ENCODE peak calls at places on chromosomes 5 and 9, in six cellular contexts. One of them, this sample, is unnamed.

GRCh38 chr5:172245046-172245445 is 38.5 kb downstream of the UBTD2 start:
- DNase-seq in tibial artery: no peak
- DNase-seq in heart right ventricle: no peak
- DNase-seq in brain microvascular endothelial cell: no peak
- DNase-seq in A549: no peak
- DNase-seq in nephron progenitor cell: no peak
- DNase-seq in this sample: no peak

GRCh38 chr5:16687898-16688297 is 71.1 kb upstream of the RETREG1 start:
- DNase-seq in heart right ventricle: no peak
- DNase-seq in nephron progenitor cell: no peak
- DNase-seq in tibial artery: no peak
- DNase-seq in A549: no peak
- DNase-seq in brain microvascular endothelial cell: no peak
- DNase-seq in this sample: no peak

GRCh38 chr5:165039748-165040147 is 1534.3 kb downstream of the MAT2B start:
- DNase-seq in tibial artery: no peak
- DNase-seq in heart right ventricle: no peak
- DNase-seq in A549: no peak
- DNase-seq in nephron progenitor cell: no peak
- DNase-seq in brain microvascular endothelial cell: no peak
- DNase-seq in this sample: no peak

GRCh38 chr9:16873131-16873787 is 2.8 kb upstream of the BNC2 start:
- DNase-seq in heart right ventricle: no peak
- DNase-seq in nephron progenitor cell: no peak
- DNase-seq in A549: no peak
- DNase-seq in tibial artery: no peak
- DNase-seq in brain microvascular endothelial cell: no peak
- DNase-seq in this sample: no peak

GRCh38 chr9:128214571-128215490 is 11.7 kb downstream of the DNM1 start:
- DNase-seq in nephron progenitor cell: no peak
- DNase-seq in A549: no peak
- DNase-seq in tibial artery: no peak
- DNase-seq in brain microvascular endothelial cell: no peak
- DNase-seq in heart right ventricle: no peak
- DNase-seq in this sample: no peak

GRCh38 chr5:121315786-121316185 is 535.9 kb upstream of the FTMT start:
- DNase-seq in brain microvascular endothelial cell: no peak
- DNase-seq in A549: no peak
- DNase-seq in tibial artery: no peak
- DNase-seq in heart right ventricle: no peak
- DNase-seq in nephron progenitor cell: no peak
- DNase-seq in this sample: no peak

GRCh38 chr5:125277494-125278154 is 531.2 kb upstream of the ZNF608 start:
- DNase-seq in heart right ventricle: no peak
- DNase-seq in brain microvascular endothelial cell: peak; percentile 85
- DNase-seq in tibial artery: no peak
- DNase-seq in nephron progenitor cell: no peak
- DNase-seq in A549: peak; percentile 62
- DNase-seq in this sample: no peak

GRCh38 chr5:132389453-132390286 is 20.2 kb downstream of the SLC22A5 start:
- DNase-seq in heart right ventricle: no peak
- DNase-seq in brain microvascular endothelial cell: peak; percentile 98
- DNase-seq in tibial artery: peak; percentile 88
- DNase-seq in nephron progenitor cell: no peak
- DNase-seq in A549: peak; percentile 96
- DNase-seq in this sample: no peak

GRCh38 chr9:128899566-128900322 is 17.8 kb downstream of the LRRC8A start:
- DNase-seq in brain microvascular endothelial cell: no peak
- DNase-seq in A549: no peak
- DNase-seq in heart right ventricle: no peak
- DNase-seq in tibial artery: no peak
- DNase-seq in nephron progenitor cell: no peak
- DNase-seq in this sample: no peak

GRCh38 chr9:100020121-100020780 is 78.5 kb downstream of the ERP44 start:
- DNase-seq in heart right ventricle: no peak
- DNase-seq in A549: no peak
- DNase-seq in nephron progenitor cell: no peak
- DNase-seq in tibial artery: no peak
- DNase-seq in brain microvascular endothelial cell: peak; percentile 20
- DNase-seq in this sample: no peak

GRCh38 chr5:522899-523657 is 1.2 kb downstream of the SLC9A3 start:
- DNase-seq in brain microvascular endothelial cell: no peak
- DNase-seq in A549: peak; percentile 35
- DNase-seq in nephron progenitor cell: no peak
- DNase-seq in tibial artery: no peak
- DNase-seq in heart right ventricle: no peak
- DNase-seq in this sample: no peak

GRCh38 chr9:33619666-33620404 is 95.8 kb downstream of the ANKRD18B start:
- DNase-seq in tibial artery: no peak
- DNase-seq in brain microvascular endothelial cell: peak; percentile 72
- DNase-seq in nephron progenitor cell: no peak
- DNase-seq in A549: peak; percentile 46
- DNase-seq in heart right ventricle: no peak
- DNase-seq in this sample: no peak

GRCh38 chr5:16886793-16887345 is 49.2 kb downstream of the MYO10 start:
- DNase-seq in heart right ventricle: no peak
- DNase-seq in A549: no peak
- DNase-seq in brain microvascular endothelial cell: no peak
- DNase-seq in tibial artery: no peak
- DNase-seq in nephron progenitor cell: no peak
- DNase-seq in this sample: no peak

GRCh38 chr5:148840531-148840930 is 14.1 kb downstream of the ADRB2 start:
- DNase-seq in heart right ventricle: no peak
- DNase-seq in nephron progenitor cell: no peak
- DNase-seq in tibial artery: no peak
- DNase-seq in A549: no peak
- DNase-seq in brain microvascular endothelial cell: no peak
- DNase-seq in this sample: no peak

GRCh38 chr5:108858959-108859358 is 111.3 kb downstream of the FER start:
- DNase-seq in nephron progenitor cell: no peak
- DNase-seq in brain microvascular endothelial cell: peak; percentile 8
- DNase-seq in heart right ventricle: no peak
- DNase-seq in tibial artery: no peak
- DNase-seq in A549: no peak
- DNase-seq in this sample: no peak

GRCh38 chr9:16278420-16278999 is 592.0 kb downstream of the BNC2 start:
- DNase-seq in heart right ventricle: no peak
- DNase-seq in nephron progenitor cell: no peak
- DNase-seq in A549: no peak
- DNase-seq in brain microvascular endothelial cell: no peak
- DNase-seq in tibial artery: no peak
- DNase-seq in this sample: no peak

GRCh38 chr5:170597109-170597741 is 93.4 kb downstream of the KCNIP1 start:
- DNase-seq in nephron progenitor cell: no peak
- DNase-seq in tibial artery: no peak
- DNase-seq in brain microvascular endothelial cell: peak; percentile 65
- DNase-seq in A549: no peak
- DNase-seq in heart right ventricle: no peak
- DNase-seq in this sample: no peak

GRCh38 chr5:142866563-142867275 is 96.5 kb downstream of the ARHGAP26 start:
- DNase-seq in brain microvascular endothelial cell: peak; percentile 86
- DNase-seq in tibial artery: no peak
- DNase-seq in A549: peak; percentile 85
- DNase-seq in heart right ventricle: no peak
- DNase-seq in nephron progenitor cell: peak; percentile 24
- DNase-seq in this sample: no peak

GRCh38 chr5:138469540-138470321 is 4.5 kb downstream of the EGR1 start:
- DNase-seq in A549: peak; percentile 35
- DNase-seq in brain microvascular endothelial cell: peak; percentile 52
- DNase-seq in nephron progenitor cell: no peak
- DNase-seq in tibial artery: no peak
- DNase-seq in heart right ventricle: no peak
- DNase-seq in this sample: no peak

GRCh38 chr5:143843461-143843860 is 31.5 kb downstream of the HMHB1 start:
- DNase-seq in A549: no peak
- DNase-seq in tibial artery: no peak
- DNase-seq in heart right ventricle: no peak
- DNase-seq in brain microvascular endothelial cell: no peak
- DNase-seq in nephron progenitor cell: no peak
- DNase-seq in this sample: no peak

GRCh38 chr5:147348046-147348445 is 113.2 kb downstream of the STK32A start:
- DNase-seq in tibial artery: no peak
- DNase-seq in heart right ventricle: no peak
- DNase-seq in A549: no peak
- DNase-seq in brain microvascular endothelial cell: no peak
- DNase-seq in nephron progenitor cell: no peak
- DNase-seq in this sample: no peak

GRCh38 chr5:83760579-83760978 is 39.9 kb upstream of the HAPLN1 start:
- DNase-seq in nephron progenitor cell: no peak
- DNase-seq in tibial artery: no peak
- DNase-seq in brain microvascular endothelial cell: no peak
- DNase-seq in heart right ventricle: no peak
- DNase-seq in A549: no peak
- DNase-seq in this sample: no peak

GRCh38 chr5:149175346-149176113 is 34.2 kb downstream of the ABLIM3 start:
- DNase-seq in brain microvascular endothelial cell: no peak
- DNase-seq in heart right ventricle: peak; percentile 75
- DNase-seq in A549: no peak
- DNase-seq in tibial artery: peak; percentile 81
- DNase-seq in nephron progenitor cell: no peak
- DNase-seq in this sample: no peak

GRCh38 chr9:2448193-2448738 is 173.3 kb upstream of the VLDLR start:
- DNase-seq in tibial artery: no peak
- DNase-seq in brain microvascular endothelial cell: no peak
- DNase-seq in A549: no peak
- DNase-seq in heart right ventricle: no peak
- DNase-seq in nephron progenitor cell: no peak
- DNase-seq in this sample: no peak

GRCh38 chr5:66989286-66989685 is 207.3 kb downstream of the CD180 start:
- DNase-seq in tibial artery: no peak
- DNase-seq in nephron progenitor cell: no peak
- DNase-seq in brain microvascular endothelial cell: peak; percentile 62
- DNase-seq in A549: no peak
- DNase-seq in heart right ventricle: no peak
- DNase-seq in this sample: no peak

GRCh38 chr5:143896981-143897380 is 85.0 kb downstream of the HMHB1 start:
- DNase-seq in tibial artery: no peak
- DNase-seq in nephron progenitor cell: no peak
- DNase-seq in A549: no peak
- DNase-seq in heart right ventricle: no peak
- DNase-seq in brain microvascular endothelial cell: peak; percentile 77
- DNase-seq in this sample: no peak

GRCh38 chr5:94433393-94434149 is 184.8 kb downstream of the KIAA0825 start:
- DNase-seq in nephron progenitor cell: no peak
- DNase-seq in brain microvascular endothelial cell: peak; percentile 13
- DNase-seq in A549: no peak
- DNase-seq in tibial artery: no peak
- DNase-seq in heart right ventricle: no peak
- DNase-seq in this sample: peak; percentile 69

GRCh38 chr5:61840354-61840753 is 465.7 kb upstream of the KIF2A start:
- DNase-seq in A549: no peak
- DNase-seq in brain microvascular endothelial cell: peak; percentile 62
- DNase-seq in tibial artery: no peak
- DNase-seq in heart right ventricle: no peak
- DNase-seq in nephron progenitor cell: no peak
- DNase-seq in this sample: no peak

GRCh38 chr5:117497626-117498025 is 923.0 kb upstream of the SEMA6A start:
- DNase-seq in heart right ventricle: no peak
- DNase-seq in nephron progenitor cell: no peak
- DNase-seq in brain microvascular endothelial cell: no peak
- DNase-seq in tibial artery: no peak
- DNase-seq in A549: no peak
- DNase-seq in this sample: no peak

DNA sequence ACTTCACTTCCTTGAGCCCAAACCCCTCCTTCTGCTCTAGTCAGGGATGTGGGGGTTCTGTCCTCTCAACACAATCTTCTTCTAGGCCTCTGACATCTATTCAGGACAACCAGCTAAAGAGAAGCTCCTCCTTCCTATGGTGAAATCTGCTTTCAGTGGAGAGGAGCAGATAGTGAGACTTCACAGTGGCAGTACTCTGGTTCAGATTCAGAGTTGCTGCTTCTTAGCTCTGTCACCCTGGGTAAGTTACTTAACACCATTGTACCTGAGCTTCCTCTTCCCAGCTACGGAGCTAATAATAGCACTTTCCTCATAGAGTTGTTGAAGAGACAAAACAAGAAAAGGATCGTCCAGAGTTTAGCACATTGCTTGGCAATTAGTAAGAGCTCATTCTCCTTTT is 77.3 kb upstream of the LARP1 start:
- DNase-seq in brain microvascular endothelial cell: no peak
- DNase-seq in A549: no peak
- DNase-seq in nephron progenitor cell: no peak
- DNase-seq in heart right ventricle: no peak
- DNase-seq in tibial artery: no peak
- DNase-seq in this sample: no peak
- TF ChIP-seq CTCF in brain microvascular endothelial cell: no peak
- TF ChIP-seq CTCF in A549: no peak
- TF ChIP-seq CTCF in nephron progenitor cell: no peak
- TF ChIP-seq CTCF in heart right ventricle: no peak
- TF ChIP-seq CTCF in tibial artery: no peak
- TF ChIP-seq CTCF in this sample: no peak

GRCh38 chr5:177446184-177447065 is at the start of gene PRR7:
- DNase-seq in heart right ventricle: peak; percentile 64
- DNase-seq in nephron progenitor cell: peak; percentile 75
- DNase-seq in tibial artery: no peak
- DNase-seq in brain microvascular endothelial cell: peak; percentile 52
- DNase-seq in A549: peak; percentile 85
- DNase-seq in this sample: no peak
- TF ChIP-seq CTCF in heart right ventricle: no peak
- TF ChIP-seq CTCF in nephron progenitor cell: no peak
- TF ChIP-seq CTCF in tibial artery: no peak
- TF ChIP-seq CTCF in brain microvascular endothelial cell: peak; percentile 13
- TF ChIP-seq CTCF in A549: no peak
- TF ChIP-seq CTCF in this sample: no peak

DNA sequence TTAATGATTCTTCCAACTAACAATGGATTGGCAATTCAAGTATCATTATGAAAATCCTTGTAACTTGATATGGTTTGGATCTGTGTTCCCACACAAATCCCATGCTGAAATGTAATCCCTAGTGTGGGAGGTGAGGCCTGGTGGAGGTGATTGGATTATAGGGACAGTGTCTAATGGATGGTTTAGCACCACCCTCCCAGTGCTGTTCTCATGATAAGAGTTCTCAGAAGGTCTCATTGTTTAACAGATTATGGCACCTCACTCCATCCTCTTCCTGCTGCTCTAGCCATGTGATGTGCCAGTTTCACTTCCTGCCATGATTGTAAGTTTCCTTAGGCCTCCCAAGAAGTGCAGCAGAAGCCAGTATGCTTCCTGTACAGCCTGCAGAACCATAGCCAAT is 1116.2 kb upstream of the EDIL3 start:
- DNase-seq in tibial artery: no peak
- DNase-seq in A549: no peak
- DNase-seq in brain microvascular endothelial cell: no peak
- DNase-seq in nephron progenitor cell: no peak
- DNase-seq in heart right ventricle: no peak
- DNase-seq in this sample: no peak
- TF ChIP-seq CTCF in tibial artery: no peak
- TF ChIP-seq CTCF in A549: no peak
- TF ChIP-seq CTCF in brain microvascular endothelial cell: no peak
- TF ChIP-seq CTCF in nephron progenitor cell: no peak
- TF ChIP-seq CTCF in heart right ventricle: no peak
- TF ChIP-seq CTCF in this sample: no peak

DNA sequence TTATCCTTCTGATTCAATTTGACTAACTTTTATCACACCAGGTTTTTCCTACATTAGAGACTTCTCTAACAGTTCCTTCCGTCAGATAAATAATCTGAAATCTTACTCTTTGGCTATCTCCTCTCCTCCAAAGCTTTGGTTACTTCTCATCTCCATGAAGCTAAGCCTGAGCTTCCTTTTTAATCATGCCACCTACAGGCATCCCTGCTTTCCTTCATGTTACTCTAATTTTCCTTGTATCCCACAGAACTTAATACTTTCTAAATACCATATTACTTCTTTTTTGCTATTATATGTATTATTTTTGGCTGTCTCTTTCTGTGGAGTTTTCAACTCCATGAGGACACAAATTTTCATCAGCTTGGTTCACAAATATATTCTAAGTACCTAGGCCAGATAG is 49.7 kb downstream of the C9 start:
- DNase-seq in tibial artery: no peak
- DNase-seq in brain microvascular endothelial cell: no peak
- DNase-seq in A549: no peak
- DNase-seq in heart right ventricle: no peak
- DNase-seq in nephron progenitor cell: no peak
- DNase-seq in this sample: no peak
- TF ChIP-seq CTCF in tibial artery: no peak
- TF ChIP-seq CTCF in brain microvascular endothelial cell: peak; percentile 0
- TF ChIP-seq CTCF in A549: no peak
- TF ChIP-seq CTCF in heart right ventricle: no peak
- TF ChIP-seq CTCF in nephron progenitor cell: no peak
- TF ChIP-seq CTCF in this sample: no peak

This sample was measured in CD14-positive monocyte.